ENCODE peak calls at places on chromosome X, in five cellular contexts. F is AG08395, U is astrocyte, L is RCC 7860, V is fibroblast of the conjunctiva. N is an unnamed sample.

GRCh38 chrX:100615015-100615414 is 21.6 kb downstream of the TSPAN6 start:
- DNase-seq in L (peak; percentile 29), V (peak; percentile 50), U (peak; percentile 57), F (peak; percentile 45), N (no peak)

GRCh38 chrX:24081661-24082154 is 27.0 kb downstream of the EIF2S3 start:
- DNase-seq in F (peak; percentile 17), U (peak; percentile 27), L (peak; percentile 17), V (peak; percentile 55), N (no peak)

GRCh38 chrX:68196939-68197791 is 236.1 kb downstream of the OPHN1 start:
- DNase-seq in U (peak; percentile 20), F (peak; percentile 71), V (peak; percentile 23), L (peak; percentile 40), N (no peak)

GRCh38 chrX:323721-324628 is 5.4 kb upstream of the GTPBP6 start:
- DNase-seq in U (peak; percentile 76), L (peak; percentile 64), F (no peak), V (no peak), N (no peak)

GRCh38 chrX:17359500-17359899 is 15.5 kb upstream of the NHS start:
- DNase-seq in F (no peak), V (no peak), L (no peak), U (peak; percentile 53), N (no peak)

GRCh38 chrX:131316260-131316659 is 27.2 kb upstream of the IGSF1 start:
- DNase-seq in F (no peak), V (no peak), L (peak; percentile 36), U (no peak), N (no peak)

GRCh38 chrX:112043997-112044396 is 38.6 kb downstream of the TRPC5 start:
- DNase-seq in U (no peak), V (peak; percentile 1), L (peak; percentile 6), F (no peak), N (no peak)

GRCh38 chrX:68990948-68991347 is 162.1 kb downstream of the EFNB1 start:
- DNase-seq in F (no peak), V (no peak), L (no peak), U (no peak), N (no peak)

GRCh38 chrX:128781506-128781905 is 729.3 kb upstream of the ACTRT1 start:
- DNase-seq in L (no peak), U (no peak), F (no peak), V (no peak), N (no peak)

GRCh38 chrX:94961730-94962129 is 1287.7 kb downstream of the FAM133A start:
- DNase-seq in F (no peak), U (no peak), V (no peak), L (no peak), N (no peak)

GRCh38 chrX:21745756-21746155 is 12.2 kb downstream of the SMPX start:
- DNase-seq in V (no peak), L (no peak), F (peak; percentile 39), U (no peak), N (no peak)

GRCh38 chrX:112961981-112962380 is 121.3 kb upstream of the AMOT start:
- DNase-seq in U (peak; percentile 38), F (no peak), L (no peak), V (no peak), N (no peak)

GRCh38 chrX:124211312-124211942 is 121.0 kb upstream of the TEX13D start:
- DNase-seq in V (no peak), U (no peak), L (peak; percentile 18), F (peak; percentile 26), N (no peak)

GRCh38 chrX:47992093-47992375 is 11.8 kb downstream of the ZNF182 start:
- DNase-seq in F (no peak), L (no peak), U (no peak), V (no peak), N (no peak)

GRCh38 chrX:41137589-41137988 is 52.3 kb downstream of the USP9X start:
- DNase-seq in U (no peak), V (peak; percentile 5), F (peak; percentile 10), L (peak; percentile 3), N (no peak)

GRCh38 chrX:65871671-65872311 is 168.1 kb downstream of the VSIG4 start:
- DNase-seq in U (no peak), F (no peak), V (no peak), L (peak; percentile 28), N (no peak)